ENCODE peak calls at places on chromosome 12, in six cellular contexts. V is left ventricle myocardium inferior; Y is heart right ventricle; J is brain microvascular endothelial cell; G is CD8-positive, alpha-beta T cell; C is hepatocyte. L is an unnamed sample.

GRCh38 chr12:49058366-49059062 is 2.1 kb downstream of the KMT2D start:
- DNase-seq in V (no peak), Y (no peak), J (no peak), G (no peak), C (no peak), L (no peak)

GRCh38 chr12:83462419-83462818 is 775.7 kb downstream of the TMTC2 start:
- DNase-seq in V (no peak), Y (no peak), J (no peak), G (no peak), C (no peak), L (no peak)

GRCh38 chr12:1575799-1576401 is 18.5 kb downstream of the FBXL14 start:
- DNase-seq in V (no peak), Y (no peak), J (no peak), G (no peak), C (peak; percentile 40), L (no peak)

GRCh38 chr12:93156091-93156490 is 221.6 kb upstream of the NUDT4 start:
- DNase-seq in V (no peak), Y (no peak), J (no peak), G (no peak), C (no peak), L (no peak)

GRCh38 chr12:2395352-2395977 is 342.7 kb downstream of the CACNA1C start:
- DNase-seq in V (peak; percentile 42), Y (peak; percentile 55), J (no peak), G (no peak), C (peak; percentile 62), L (peak; percentile 47)

GRCh38 chr12:87140257-87140656 is 884.1 kb upstream of the MGAT4C start:
- DNase-seq in V (no peak), Y (no peak), J (no peak), G (no peak), C (peak; percentile 11), L (no peak)

GRCh38 chr12:25423355-25423754 is 129.7 kb downstream of the LMNTD1 start:
- DNase-seq in V (no peak), Y (no peak), J (no peak), G (no peak), C (peak; percentile 40), L (no peak)

GRCh38 chr12:98456583-98457573 is 58.5 kb upstream of the TMPO start:
- DNase-seq in V (peak; percentile 31), Y (peak; percentile 48), J (no peak), G (no peak), C (peak; percentile 79), L (peak; percentile 31)

GRCh38 chr12:27802511-27802910 is 22.5 kb upstream of the MANSC4 start:
- DNase-seq in V (no peak), Y (no peak), J (no peak), G (no peak), C (no peak), L (no peak)

GRCh38 chr12:119730381-119730780 is 62.4 kb downstream of the PRKAB1 start:
- DNase-seq in V (no peak), Y (no peak), J (no peak), G (no peak), C (no peak), L (no peak)

GRCh38 chr12:132668191-132669088 is 18.7 kb downstream of the POLE start:
- DNase-seq in V (no peak), Y (no peak), J (no peak), G (no peak), C (no peak), L (no peak)

GRCh38 chr12:2692156-2692555 is 102.6 kb upstream of the FKBP4 start:
- DNase-seq in V (no peak), Y (no peak), J (no peak), G (no peak), C (no peak), L (no peak)

GRCh38 chr12:14239350-14239934 is 126.0 kb upstream of the ATF7IP start:
- DNase-seq in V (no peak), Y (no peak), J (peak; percentile 31), G (no peak), C (peak; percentile 68), L (no peak)

GRCh38 chr12:79360269-79360668 is 330.5 kb downstream of the PAWR start:
- DNase-seq in V (no peak), Y (no peak), J (no peak), G (no peak), C (no peak), L (no peak)

GRCh38 chr12:130137141-130138018 is 24.9 kb upstream of the FZD10 start:
- DNase-seq in V (no peak), Y (no peak), J (no peak), G (no peak), C (no peak), L (no peak)

GRCh38 chr12:76922821-76923315 is 44.0 kb upstream of the CSRP2 start:
- DNase-seq in V (no peak), Y (no peak), J (no peak), G (no peak), C (no peak), L (no peak)

GRCh38 chr12:96457191-96457930 is 32.0 kb upstream of the CFAP54 start:
- DNase-seq in V (no peak), Y (no peak), J (no peak), G (no peak), C (no peak), L (no peak)

GRCh38 chr12:65509953-65510352 is 231.5 kb downstream of the MSRB3 start:
- DNase-seq in V (no peak), Y (no peak), J (no peak), G (no peak), C (no peak), L (no peak)

GRCh38 chr12:65511134-65511912 is 232.8 kb downstream of the MSRB3 start:
- DNase-seq in V (peak; percentile 53), Y (peak; percentile 39), J (no peak), G (no peak), C (peak; percentile 44), L (no peak)

GRCh38 chr12:65511927-65512326 is 233.4 kb downstream of the MSRB3 start:
- DNase-seq in V (no peak), Y (no peak), J (no peak), G (no peak), C (no peak), L (no peak)

GRCh38 chr12:65508281-65509035 is 230.0 kb downstream of the MSRB3 start:
- DNase-seq in V (no peak), Y (no peak), J (no peak), G (no peak), C (no peak), L (no peak)

DNA sequence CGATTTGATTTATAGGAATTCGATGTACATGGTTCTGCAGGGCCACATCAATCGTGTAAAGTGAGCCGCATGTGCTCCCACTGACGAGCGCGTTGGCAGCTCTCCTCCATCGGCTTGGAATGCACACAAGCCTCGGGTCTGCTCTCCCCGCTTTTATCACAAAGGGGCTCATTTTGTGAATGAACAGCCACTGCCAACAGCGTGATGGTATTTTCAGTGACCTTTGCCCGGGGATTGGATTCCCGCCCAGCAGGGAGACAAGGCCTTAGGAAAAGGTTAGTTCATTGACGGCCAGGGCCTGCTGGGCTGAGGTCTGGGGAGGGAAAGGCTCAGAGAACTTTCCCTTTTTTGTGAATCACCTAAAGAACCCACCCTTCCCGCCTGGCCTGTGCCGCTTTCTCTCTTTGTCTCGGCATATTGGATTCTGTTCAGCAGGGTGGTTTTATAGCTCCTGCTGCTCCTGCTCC is 232.1 kb downstream of the MSRB3 start:
- DNase-seq in V (peak; percentile 55), Y (peak; percentile 43), J (no peak), G (no peak), C (peak; percentile 57), L (peak; percentile 82)
- H3K27ac ChIP-seq in V (no peak overlapping the region), Y (no peak overlapping the region), J (no peak overlapping the region), G (no peak overlapping the region), C (peak overlapping the region; percentile 81), L (no peak overlapping the region)

DNA sequence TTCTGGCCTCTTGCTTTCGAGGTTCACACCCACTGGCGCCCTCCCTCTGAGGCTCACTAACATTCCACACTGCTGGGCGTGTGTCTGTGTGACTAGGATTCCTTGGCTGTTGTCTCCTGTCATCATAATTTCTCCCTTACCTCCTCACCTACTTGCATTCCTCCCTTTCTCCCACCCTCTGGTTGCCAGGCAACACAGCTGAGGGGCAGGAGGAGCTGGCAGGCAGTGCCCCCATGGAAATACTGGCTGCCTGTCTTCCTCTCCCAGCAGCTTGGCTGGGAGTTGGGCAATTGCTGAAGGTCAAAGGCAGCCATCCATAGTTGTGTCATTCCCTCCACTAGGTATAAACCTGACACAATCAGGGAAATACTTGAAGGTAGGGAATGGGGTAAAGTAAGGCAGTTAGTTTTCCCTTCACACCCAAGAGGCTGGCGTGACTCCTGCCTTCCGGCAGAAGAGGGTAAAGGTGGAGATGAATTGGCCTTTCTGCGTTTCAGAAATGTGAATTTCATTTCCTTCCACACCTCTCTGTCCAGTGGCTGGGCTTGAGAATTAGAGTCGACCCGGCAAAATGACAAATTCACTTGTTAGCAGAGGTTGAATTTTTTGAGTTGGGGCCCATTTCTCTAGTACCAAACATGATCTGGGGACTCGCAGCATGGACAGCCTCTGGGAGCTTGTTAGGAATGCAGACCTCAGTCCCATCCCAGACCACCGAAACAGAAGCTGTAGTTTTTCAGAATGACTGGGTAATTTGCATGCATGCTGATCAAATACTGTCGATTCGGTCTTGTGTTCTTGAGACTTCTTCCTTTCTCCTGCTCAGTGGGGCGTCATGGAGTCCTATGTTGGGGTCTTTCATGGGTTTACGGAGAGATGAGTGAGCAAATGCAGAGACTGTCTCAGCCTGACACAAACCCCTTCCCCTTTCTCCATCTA is 24.3 kb upstream of the EMP1 start:
- DNase-seq in V (no peak), Y (no peak), J (no peak), G (no peak), C (peak; percentile 83), L (no peak)
- H3K27ac ChIP-seq in V (peak overlapping the region; percentile 76), Y (peak overlapping the region; percentile 68), J (peak overlapping the region; percentile 80), G (no peak overlapping the region), C (peak overlapping the region; percentile 94), L (no peak overlapping the region)

DNA sequence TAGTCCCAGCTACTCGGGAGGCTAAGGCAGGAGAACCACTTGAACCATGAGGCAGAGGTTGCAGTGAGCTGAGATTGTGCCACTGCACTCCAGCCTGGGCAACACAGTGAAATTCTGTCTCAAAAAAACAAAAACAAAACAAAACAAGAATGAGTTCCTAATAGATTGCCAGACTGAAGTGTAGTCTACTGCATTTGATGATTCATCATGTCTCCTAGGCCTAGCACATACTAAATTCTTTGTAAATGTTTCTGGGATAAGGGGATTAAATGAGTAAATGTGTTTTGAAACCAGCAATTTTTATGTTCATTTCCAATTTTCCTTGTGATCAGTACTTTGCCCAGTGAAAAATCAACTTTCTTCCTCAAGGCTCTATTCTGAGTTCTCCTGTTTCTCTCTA is 3.0 kb upstream of the DYRK2 start:
- DNase-seq in V (no peak), Y (no peak), J (no peak), G (no peak), C (peak; percentile 15), L (no peak)
- H3K27ac ChIP-seq in V (no peak overlapping the region), Y (no peak overlapping the region), J (no peak overlapping the region), G (no peak overlapping the region), C (peak overlapping the region; percentile 54), L (no peak overlapping the region)

GRCh38 chr12:63206494-63206893 is 55.5 kb upstream of the AVPR1A start:
- DNase-seq in V (no peak), Y (no peak), J (no peak), G (no peak), C (no peak), L (no peak)
- H3K27ac ChIP-seq in V (no peak overlapping the region), Y (no peak overlapping the region), J (no peak overlapping the region), G (no peak overlapping the region), C (peak overlapping the region; percentile 38), L (no peak overlapping the region)

DNA sequence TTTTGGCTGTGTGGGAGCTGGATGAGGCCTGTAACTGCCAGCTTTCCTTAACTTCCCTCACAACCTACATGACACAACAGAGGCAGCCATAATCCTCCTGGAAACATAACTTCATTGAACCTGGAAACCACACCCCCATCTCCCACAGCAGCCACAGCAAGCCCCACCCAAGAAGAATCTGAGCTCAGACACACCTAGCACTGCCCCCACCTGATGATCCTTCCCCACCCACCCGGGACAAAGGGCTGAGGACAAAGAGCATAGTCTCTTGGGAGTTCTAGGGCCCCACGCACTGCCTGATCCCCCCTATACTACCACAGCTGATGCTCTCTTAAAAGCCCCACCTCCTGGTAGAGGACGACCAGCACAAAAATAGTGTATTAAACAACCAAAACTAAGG is 29.6 kb upstream of the TSPAN8 start:
- DNase-seq in V (no peak), Y (no peak), J (no peak), G (no peak), C (no peak), L (no peak)
- H3K27ac ChIP-seq in V (no peak overlapping the region), Y (no peak overlapping the region), J (no peak overlapping the region), G (no peak overlapping the region), C (no peak overlapping the region), L (no peak overlapping the region)

L was measured in ovary.